ENCODE peak calls at places on chromosomes 3 and 15, in four cellular contexts. J is activated CD8-positive, alpha-beta T cell treated with anti-CD3 and anti-CD28 coated beads for 36 hours; R is PC-3; P is LNCaP clone FGC. A is an unnamed sample.

GRCh38 chr15:96049766-96050165 is 280.7 kb upstream of the NR2F2 start:
- DNase-seq in J (no peak), R (no peak), P (no peak), A (no peak)

GRCh38 chr3:14725015-14725431 is 50.1 kb downstream of the C3orf20 start:
- DNase-seq in J (no peak), R (peak; percentile 69), P (peak; percentile 77), A (no peak)

GRCh38 chr15:76073554-76073953 is 13.8 kb downstream of the TMEM266 start:
- DNase-seq in J (no peak), R (peak; percentile 81), P (no peak), A (no peak)

GRCh38 chr3:165201964-165202363 is 5.8 kb upstream of the SLITRK3 start:
- DNase-seq in J (no peak), R (no peak), P (no peak), A (no peak)

GRCh38 chr3:181610973-181611265 is 100.8 kb upstream of the SOX2 start:
- DNase-seq in J (no peak), R (no peak), P (no peak), A (no peak)

GRCh38 chr15:71002321-71002720 is 109.7 kb downstream of the LRRC49 start:
- DNase-seq in J (no peak), R (no peak), P (peak; percentile 31), A (no peak)

GRCh38 chr3:184129012-184129411 is 6.1 kb upstream of the EIF2B5 start:
- DNase-seq in J (peak; percentile 43), R (peak; percentile 55), P (no peak), A (peak; percentile 54)

GRCh38 chr3:110420158-110420641 is 651.4 kb upstream of the NECTIN3 start:
- DNase-seq in J (no peak), R (peak; percentile 94), P (no peak), A (peak; percentile 40)

GRCh38 chr3:149572796-149573414 is 84.9 kb downstream of the WWTR1 start:
- DNase-seq in J (no peak), R (peak; percentile 77), P (no peak), A (no peak)

GRCh38 chr3:66497982-66498671 is 2.7 kb downstream of the LRIG1 start:
- DNase-seq in J (no peak), R (no peak), P (no peak), A (no peak)

GRCh38 chr15:101045236-101045646 is 126.1 kb downstream of the LRRK1 start:
- DNase-seq in J (no peak), R (no peak), P (no peak), A (no peak)

GRCh38 chr3:59244343-59244742 is 194.5 kb upstream of the CFAP20DC start:
- DNase-seq in J (no peak), R (no peak), P (no peak), A (no peak)

GRCh38 chr15:30926161-30926560 is 22.4 kb downstream of the FAN1 start:
- DNase-seq in J (no peak), R (no peak), P (no peak), A (no peak)

GRCh38 chr3:140093742-140094141 is 158.8 kb downstream of the CLSTN2 start:
- DNase-seq in J (no peak), R (peak; percentile 59), P (peak; percentile 90), A (peak; percentile 10)

GRCh38 chr3:46527239-46527638 is 29.5 kb downstream of the RTP3 start:
- DNase-seq in J (no peak), R (peak; percentile 65), P (no peak), A (no peak)

GRCh38 chr3:53819163-53819868 is 26.9 kb downstream of the CHDH start:
- DNase-seq in J (no peak), R (no peak), P (no peak), A (no peak)

GRCh38 chr3:154971341-154971740 is 108.8 kb upstream of the MME start:
- DNase-seq in J (no peak), R (no peak), P (no peak), A (no peak)

GRCh38 chr3:57959407-57960173 is 48.6 kb upstream of the FLNB start:
- DNase-seq in J (no peak), R (no peak), P (no peak), A (no peak)

A was measured in DMS53.